ENCODE peak calls at places on chromosomes 12 and 14, in six cellular contexts. D, J, I, E, S and R are unnamed samples.

GRCh38 chr14:104155513-104155912 is 17.1 kb downstream of the KIF26A start:
- DNase-seq in D (no peak), J (no peak), I (no peak), E (no peak), S (no peak), R (no peak)

GRCh38 chr14:65173973-65174693 is 71.8 kb upstream of the MAX start:
- DNase-seq in D (no peak), J (no peak), I (no peak), E (no peak), S (no peak), R (no peak)

GRCh38 chr14:104101086-104101621 is 15.7 kb downstream of the ASPG start:
- DNase-seq in D (peak), J (peak), I (no peak), E (peak), S (peak), R (no peak)

GRCh38 chr12:52195065-52195730 is 3.4 kb upstream of the KRT80 start:
- DNase-seq in D (no peak), J (no peak), I (no peak), E (no peak), S (no peak), R (no peak)

GRCh38 chr12:48817957-48818830 is at the start of gene CACNB3:
- DNase-seq in D (peak), J (peak), I (peak), E (peak), S (peak), R (peak)

GRCh38 chr12:23055004-23055403 is 430.0 kb downstream of the ETNK1 start:
- DNase-seq in D (no peak), J (peak), I (peak), E (no peak), S (no peak), R (peak)

GRCh38 chr14:100830681-100831080 is 4.8 kb downstream of the MEG3 start:
- DNase-seq in D (no peak), J (no peak), I (no peak), E (no peak), S (no peak), R (no peak)

GRCh38 chr14:51540364-51540763 is 111.3 kb upstream of the FRMD6 start:
- DNase-seq in D (no peak), J (no peak), I (no peak), E (no peak), S (no peak), R (no peak)

GRCh38 chr14:43792980-43793379 is 714.1 kb downstream of the FSCB start:
- DNase-seq in D (no peak), J (no peak), I (no peak), E (no peak), S (no peak), R (no peak)

GRCh38 chr14:33791971-33792370 is 158.9 kb downstream of the EGLN3 start:
- DNase-seq in D (no peak), J (no peak), I (no peak), E (no peak), S (no peak), R (no peak)

GRCh38 chr14:83909507-83909906 is 1620.4 kb upstream of the FLRT2 start:
- DNase-seq in D (no peak), J (no peak), I (no peak), E (no peak), S (no peak), R (no peak)

GRCh38 chr14:52081964-52082363 is 13.1 kb upstream of the NID2 start:
- DNase-seq in D (no peak), J (no peak), I (no peak), E (no peak), S (no peak), R (no peak)

GRCh38 chr12:63989301-63989845 is 144.9 kb downstream of the SRGAP1 start:
- DNase-seq in D (no peak), J (no peak), I (no peak), E (no peak), S (peak), R (no peak)

GRCh38 chr12:57005980-57006808 is at the start of gene ZBTB39:
- DNase-seq in D (peak), J (peak), I (peak), E (peak), S (peak), R (peak)
- TF ChIP-seq POLR2A in D (no peak), J (peak), I (peak), E (no peak), S (no peak), R (peak)

GRCh38 chr12:57462307-57463253 is 3.0 kb downstream of the GLI1 start:
- DNase-seq in D (peak), J (peak), I (peak), E (peak), S (peak), R (peak)
- TF ChIP-seq POLR2A in D (no peak), J (peak), I (no peak), E (no peak), S (no peak), R (no peak)

DNA sequence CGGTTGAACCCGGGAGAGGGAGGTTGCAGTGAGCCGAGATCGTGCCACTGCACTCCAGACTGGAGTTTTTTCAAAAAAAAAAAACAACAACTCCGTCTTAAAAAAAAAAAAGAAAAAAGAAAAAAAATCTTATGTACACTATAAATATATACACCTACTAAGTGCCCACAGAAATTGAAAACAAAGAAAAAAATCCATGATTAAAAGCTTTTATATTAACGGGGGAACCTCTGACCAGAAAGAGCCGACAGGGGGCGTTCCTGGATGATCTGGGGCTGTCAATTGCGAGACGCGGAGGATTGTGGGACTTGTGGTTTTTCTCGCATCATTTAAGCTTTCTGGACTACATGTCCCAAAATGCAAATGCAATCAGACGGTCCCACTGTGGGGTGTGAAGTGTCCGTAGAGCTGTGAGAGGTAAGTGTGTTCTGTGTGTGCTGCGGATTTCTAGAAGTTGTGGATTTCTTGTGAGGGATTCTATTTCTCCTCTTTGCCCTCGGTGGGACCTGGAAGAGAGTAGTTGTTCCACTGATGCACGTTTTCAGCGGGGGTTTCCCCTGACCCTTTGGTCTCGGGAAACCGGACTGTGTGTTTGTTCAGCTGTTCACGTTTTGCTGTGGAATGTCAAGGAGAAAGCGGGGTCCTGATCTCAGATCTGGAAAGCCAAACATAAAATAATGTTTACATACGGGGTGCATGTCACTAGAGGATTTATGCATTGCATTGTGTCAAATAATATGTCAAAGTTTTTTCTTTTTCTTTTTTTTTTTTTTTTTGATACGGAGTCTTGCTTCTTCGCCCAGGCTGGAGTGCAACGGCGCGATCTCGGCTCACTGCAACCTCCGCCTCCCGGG is at the start of gene SIRT4:
- DNase-seq in D (peak), J (peak), I (peak), E (peak), S (peak), R (peak)
- TF ChIP-seq POLR2A in D (no peak), J (no peak), I (no peak), E (no peak), S (no peak), R (peak)

DNA sequence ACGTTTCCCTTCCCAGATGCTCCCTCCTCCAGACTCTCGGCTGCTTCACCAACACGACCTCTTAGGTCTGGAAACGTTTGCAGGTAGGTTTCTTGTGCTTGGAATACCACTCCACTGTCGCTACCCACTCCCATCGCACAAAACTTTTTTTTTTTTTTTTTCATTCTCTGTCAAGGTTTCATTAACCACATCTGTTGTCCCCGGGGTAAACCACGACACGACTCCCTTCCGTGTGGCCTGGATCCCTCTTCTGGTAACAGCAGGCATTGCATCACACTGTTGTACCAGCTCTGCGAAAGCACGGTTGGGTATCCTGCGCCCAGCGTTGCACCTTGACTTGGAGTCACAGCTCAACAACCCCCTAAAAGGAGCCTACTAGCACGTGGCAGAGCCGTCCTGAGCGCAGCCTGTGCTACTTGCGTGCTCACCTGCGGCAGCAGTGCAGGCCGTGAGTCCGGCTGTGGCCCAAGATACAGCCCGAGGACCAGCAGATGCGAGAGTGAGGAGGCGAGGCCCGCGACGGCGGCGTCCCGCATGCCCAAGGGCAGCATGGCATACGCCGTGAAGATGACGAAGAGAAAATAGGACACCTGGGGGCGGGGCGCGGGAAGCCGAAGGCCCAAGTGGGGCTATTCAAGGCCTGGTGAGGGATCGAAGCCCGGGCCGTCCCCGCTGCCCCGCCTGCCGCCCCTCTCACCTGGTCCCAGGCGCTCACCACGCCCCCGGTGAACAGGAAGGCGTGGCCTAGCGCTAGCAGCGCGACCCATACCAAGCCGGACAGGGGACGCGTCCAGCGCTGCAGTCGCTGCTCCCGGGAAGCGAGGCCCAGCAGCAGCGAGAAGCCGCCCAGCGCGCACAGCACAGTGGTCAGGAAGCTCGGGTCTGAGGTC is 2.5 kb downstream of the ADCY4 start:
- DNase-seq in D (peak), J (peak), I (peak), E (peak), S (peak), R (peak)
- TF ChIP-seq POLR2A in D (no peak), J (no peak), I (no peak), E (no peak), S (no peak), R (no peak)

DNA sequence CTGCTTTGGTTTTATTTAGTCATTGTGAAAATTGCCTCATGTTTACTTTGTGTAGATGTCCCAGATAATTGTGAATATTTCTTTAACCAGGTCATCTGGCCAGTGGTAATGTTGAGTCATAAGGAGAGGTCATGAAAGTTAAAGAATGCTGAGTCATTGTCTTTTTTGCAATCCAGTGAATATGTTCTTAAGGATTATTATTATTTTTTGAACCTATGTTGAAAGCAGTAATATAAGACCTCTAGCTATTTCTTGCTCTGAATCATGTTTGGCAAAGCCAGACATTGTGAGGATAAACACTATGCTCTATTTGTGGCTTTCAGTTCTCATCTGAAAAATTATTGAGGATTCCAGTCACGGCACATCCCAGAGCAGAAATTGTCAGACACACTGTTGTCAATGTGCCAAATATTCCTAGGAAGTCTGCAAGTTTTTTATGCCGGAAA is 369.5 kb downstream of the ATP23 start:
- DNase-seq in D (no peak), J (no peak), I (peak), E (no peak), S (no peak), R (peak)
- TF ChIP-seq POLR2A in D (no peak), J (no peak), I (no peak), E (no peak), S (no peak), R (no peak)

GRCh38 chr12:6539276-6540134 is 5.2 kb downstream of the GAPDH start:
- DNase-seq in D (peak), J (peak), I (peak), E (no peak), S (no peak), R (no peak)

GRCh38 chr12:6541371-6542165 is 7.3 kb downstream of the GAPDH start:
- DNase-seq in D (no peak), J (no peak), I (no peak), E (no peak), S (no peak), R (no peak)

GRCh38 chr12:6546016-6546415 is 9.8 kb downstream of the IFFO1 start:
- DNase-seq in D (no peak), J (no peak), I (no peak), E (no peak), S (no peak), R (peak)

GRCh38 chr12:6540181-6540877 is 6.0 kb downstream of the GAPDH start:
- DNase-seq in D (peak), J (peak), I (peak), E (peak), S (peak), R (peak)

GRCh38 chr12:6542209-6543009 is 8.1 kb downstream of the GAPDH start:
- DNase-seq in D (no peak), J (peak), I (peak), E (no peak), S (no peak), R (no peak)
- TF ChIP-seq POLR2A in D (no peak), J (peak), I (no peak), E (no peak), S (no peak), R (no peak)

GRCh38 chr12:50084775-50085614 is at the start of gene SMARCD1:
- DNase-seq in D (peak), J (peak), I (peak), E (peak), S (peak), R (peak)
- TF ChIP-seq POLR2A in D (no peak), J (peak), I (peak), E (no peak), S (no peak), R (peak)